ENCODE peak calls at places on chromosomes 2 and 18, in six cellular contexts. A, O, D, E, N and G are unnamed samples.

GRCh38 chr2:103823847-103824246 is 1030.1 kb upstream of the POU3F3 start:
- ATAC-seq in A (no peak), O (no peak), D (no peak), E (no peak), N (no peak), G (no peak)

GRCh38 chr2:124810132-124810531 is 785.0 kb downstream of the CNTNAP5 start:
- ATAC-seq in A (peak), O (peak), D (no peak), E (no peak), N (no peak), G (no peak)

GRCh38 chr2:101160454-101160853 is 9.3 kb upstream of the TBC1D8 start:
- ATAC-seq in A (peak), O (no peak), D (no peak), E (no peak), N (no peak), G (no peak)

GRCh38 chr2:45191972-45192371 is 182.7 kb upstream of the SIX2 start:
- ATAC-seq in A (no peak), O (no peak), D (no peak), E (no peak), N (peak), G (peak)

GRCh38 chr2:61617610-61618009 is 79.5 kb upstream of the XPO1 start:
- ATAC-seq in A (no peak), O (no peak), D (no peak), E (no peak), N (no peak), G (no peak)

GRCh38 chr2:170201734-170202393 is 23.9 kb downstream of the MYO3B start:
- ATAC-seq in A (no peak), O (no peak), D (peak), E (no peak), N (no peak), G (no peak)

GRCh38 chr2:1599301-1600085 is 144.8 kb downstream of the PXDN start:
- ATAC-seq in A (no peak), O (peak), D (no peak), E (no peak), N (no peak), G (no peak)

GRCh38 chr2:194116861-194117260 is 1540.2 kb upstream of the SLC39A10 start:
- ATAC-seq in A (no peak), O (no peak), D (peak), E (no peak), N (no peak), G (no peak)

GRCh38 chr18:61714421-61714820 is 178.4 kb downstream of the RNF152 start:
- ATAC-seq in A (no peak), O (no peak), D (no peak), E (no peak), N (no peak), G (no peak)

GRCh38 chr2:127437781-127438726 is 19.8 kb downstream of the PROC start:
- ATAC-seq in A (peak), O (peak), D (no peak), E (peak), N (peak), G (no peak)

GRCh38 chr2:11899896-11900295 is 153.5 kb downstream of the LPIN1 start:
- ATAC-seq in A (no peak), O (no peak), D (no peak), E (no peak), N (no peak), G (no peak)

GRCh38 chr2:136125226-136125625 is 7.3 kb upstream of the CXCR4 start:
- ATAC-seq in A (no peak), O (no peak), D (peak), E (no peak), N (no peak), G (no peak)

GRCh38 chr2:20052229-20052871 is 922 bp upstream of the LAPTM4A start:
- ATAC-seq in A (peak), O (peak), D (no peak), E (no peak), N (no peak), G (no peak)

GRCh38 chr2:186559370-186559769 is 30.5 kb upstream of the ITGAV start:
- ATAC-seq in A (no peak), O (no peak), D (peak), E (no peak), N (no peak), G (no peak)

GRCh38 chr2:186560254-186560653 is 29.6 kb upstream of the ITGAV start:
- ATAC-seq in A (no peak), O (no peak), D (no peak), E (no peak), N (no peak), G (no peak)

GRCh38 chr2:186559848-186560247 is 30.0 kb upstream of the ITGAV start:
- ATAC-seq in A (no peak), O (no peak), D (peak), E (no peak), N (no peak), G (no peak)

GRCh38 chr2:186562209-186562578 is 27.7 kb upstream of the ITGAV start:
- ATAC-seq in A (no peak), O (no peak), D (no peak), E (no peak), N (no peak), G (no peak)

DNA sequence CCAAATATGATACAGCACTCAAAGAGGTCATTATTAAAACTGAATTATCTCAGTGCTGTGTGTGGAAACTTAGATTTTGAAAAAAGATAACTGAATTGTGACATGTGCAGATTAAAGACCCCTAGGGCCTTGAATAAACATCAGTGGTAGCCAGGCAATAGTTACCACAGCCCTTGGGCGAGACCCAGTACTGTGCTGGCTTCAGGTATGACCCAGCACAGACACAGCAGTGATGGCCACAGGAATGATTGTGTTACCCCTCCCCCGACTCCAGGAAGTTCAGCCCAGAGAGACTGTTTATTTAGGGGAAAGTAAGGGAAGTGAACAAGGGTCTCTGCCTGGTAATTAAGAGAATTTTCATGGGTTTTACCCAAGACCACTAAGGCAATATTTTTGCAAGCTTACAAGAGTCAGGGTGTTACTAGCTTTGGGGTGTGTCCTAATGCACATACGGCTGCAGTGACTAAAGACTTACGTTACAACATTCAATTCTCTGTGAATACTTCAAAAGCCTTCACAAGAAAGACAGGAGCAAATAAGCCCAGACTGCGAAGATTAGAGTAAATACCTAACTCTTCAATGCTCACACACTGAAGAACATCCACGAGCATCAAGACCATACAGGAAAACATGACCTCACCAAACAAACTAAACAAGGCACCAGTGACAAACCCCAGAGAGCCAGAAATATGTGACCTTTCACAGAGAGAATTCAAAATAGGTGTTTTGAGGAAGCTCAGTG is 28.2 kb upstream of the ITGAV start:
- ATAC-seq in A (peak), O (peak), D (no peak), E (peak), N (no peak), G (no peak)
- TF ChIP-seq EP300 in A (no peak), O (no peak), D (no peak), E (no peak), N (no peak), G (no peak)

DNA sequence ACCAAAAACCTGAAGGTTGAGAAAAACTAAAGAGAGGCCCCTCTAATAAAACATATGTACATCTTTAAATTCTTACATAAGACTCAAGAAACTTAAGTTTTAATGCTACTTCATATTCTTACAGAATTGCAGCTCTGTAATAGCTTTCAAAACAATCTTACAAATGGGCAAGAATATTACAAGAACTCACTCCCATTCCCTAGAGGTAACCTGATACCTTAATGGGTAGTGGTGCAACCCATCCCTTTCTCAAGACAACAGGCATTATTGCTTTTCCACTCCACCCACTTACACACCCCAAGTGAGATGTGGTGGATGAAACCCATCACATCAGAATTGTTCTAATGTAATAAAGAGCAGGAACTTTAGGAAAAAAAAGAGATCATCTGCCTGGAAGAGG is 103.7 kb downstream of the RBMS1 start:
- ATAC-seq in A (no peak), O (no peak), D (no peak), E (no peak), N (peak), G (peak)
- TF ChIP-seq EP300 in A (no peak), O (no peak), D (no peak), E (no peak), N (no peak), G (no peak)

DNA sequence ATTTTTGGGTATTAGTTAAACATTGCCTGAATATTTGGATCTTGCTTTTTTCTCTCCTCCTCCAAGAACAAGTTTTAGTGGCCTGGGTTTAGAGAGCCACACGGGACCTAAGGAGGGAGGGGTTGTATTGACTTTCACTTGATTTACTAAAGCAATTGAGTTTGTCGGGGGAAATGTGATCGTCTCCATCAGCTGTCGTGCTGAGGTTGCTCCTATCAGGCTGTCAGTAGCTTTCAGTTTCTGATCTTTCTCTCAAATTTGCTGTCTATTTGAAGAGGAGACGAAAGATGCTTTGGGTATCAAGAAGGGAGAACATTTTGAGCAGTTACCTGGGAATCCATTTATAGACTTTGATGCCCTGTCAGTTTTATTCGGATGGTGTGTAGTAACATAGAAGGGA is 106.0 kb downstream of the SETBP1 start:
- ATAC-seq in A (no peak), O (no peak), D (peak), E (no peak), N (no peak), G (no peak)
- TF ChIP-seq EP300 in A (no peak), O (no peak), D (no peak), E (no peak), N (no peak), G (no peak)

GRCh38 chr2:74267068-74267467 is 68.7 kb downstream of the MTHFD2 start:
- ATAC-seq in A (peak), O (peak), D (peak), E (peak), N (no peak), G (no peak)
- TF ChIP-seq EP300 in A (no peak), O (no peak), D (no peak), E (peak), N (no peak), G (no peak)

GRCh38 chr2:111705711-111706323 is 178.2 kb downstream of the ANAPC1 start:
- ATAC-seq in A (no peak), O (peak), D (peak), E (no peak), N (peak), G (peak)
- TF ChIP-seq EP300 in A (no peak), O (no peak), D (peak), E (no peak), N (no peak), G (no peak)

DNA sequence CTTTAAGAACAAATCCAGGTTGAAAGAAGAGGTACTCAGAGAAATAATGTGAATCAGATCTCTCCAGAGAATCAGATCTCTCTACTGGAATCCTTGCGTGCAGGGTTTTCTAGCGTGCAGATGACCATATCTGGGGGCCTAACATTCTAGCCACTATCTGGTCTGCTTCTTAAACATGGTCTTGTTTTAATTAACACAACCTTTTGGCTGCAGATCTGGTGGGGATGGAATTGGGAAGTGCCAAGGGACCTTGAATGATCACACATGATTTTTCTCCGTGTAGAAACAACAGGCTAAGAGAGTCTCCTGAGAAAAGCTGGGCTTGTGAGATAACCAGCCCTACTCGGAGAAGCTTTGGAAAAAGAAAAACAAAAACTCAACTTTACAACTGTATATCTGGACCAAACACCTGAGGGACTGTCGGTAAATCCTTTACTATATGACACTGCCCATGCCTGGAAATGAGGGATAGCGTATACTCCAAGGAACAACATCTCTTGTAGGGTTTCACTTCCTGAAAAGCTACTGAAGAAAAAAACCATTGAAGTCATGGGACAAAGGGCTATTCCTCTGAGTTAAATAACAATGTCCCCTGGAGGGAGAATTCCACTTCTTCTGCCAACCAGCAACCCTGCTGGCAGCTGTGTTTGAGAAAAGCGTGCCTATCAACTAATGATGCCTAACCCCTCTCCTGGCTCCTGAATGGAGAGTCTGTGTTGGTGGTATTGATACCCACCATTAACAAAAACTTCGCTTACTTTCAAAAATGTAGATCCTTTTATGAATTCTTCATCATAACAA is 171.0 kb upstream of the REV1 start:
- ATAC-seq in A (no peak), O (no peak), D (no peak), E (no peak), N (no peak), G (no peak)
- TF ChIP-seq EP300 in A (no peak), O (no peak), D (no peak), E (no peak), N (no peak), G (no peak)

DNA sequence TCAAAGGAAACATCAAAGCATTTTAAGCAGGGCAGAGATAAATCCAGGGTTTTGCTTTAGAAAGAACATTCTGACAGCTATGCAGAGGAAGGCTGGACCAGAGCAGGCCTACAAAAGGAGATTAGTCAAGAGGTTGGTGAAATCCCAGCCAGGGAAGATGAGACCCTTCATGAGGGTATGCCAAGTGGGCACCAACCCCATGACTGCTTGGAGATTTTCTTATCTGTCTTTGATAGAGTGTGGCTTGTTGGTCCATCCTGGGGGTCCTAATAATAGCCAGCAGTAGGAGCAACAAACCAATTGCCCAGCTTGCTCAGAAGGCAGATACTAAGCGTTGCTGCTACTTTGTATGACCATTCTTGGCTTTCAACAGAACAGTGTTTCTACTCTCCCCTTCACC is 895.4 kb downstream of the EPHA4 start:
- ATAC-seq in A (no peak), O (no peak), D (no peak), E (no peak), N (no peak), G (no peak)
- TF ChIP-seq EP300 in A (no peak), O (no peak), D (no peak), E (no peak), N (no peak), G (no peak)

GRCh38 chr2:9136997-9137819 is 69.4 kb upstream of the ASAP2 start:
- ATAC-seq in A (no peak), O (peak), D (no peak), E (no peak), N (no peak), G (no peak)
- TF ChIP-seq EP300 in A (no peak), O (no peak), D (no peak), E (no peak), N (no peak), G (no peak)

GRCh38 chr2:5285891-5286290 is 406.3 kb upstream of the SOX11 start:
- ATAC-seq in A (no peak), O (no peak), D (no peak), E (no peak), N (no peak), G (no peak)

GRCh38 chr2:5287558-5288334 is 404.4 kb upstream of the SOX11 start:
- ATAC-seq in A (no peak), O (no peak), D (no peak), E (no peak), N (no peak), G (no peak)

GRCh38 chr2:5286370-5286769 is 405.8 kb upstream of the SOX11 start:
- ATAC-seq in A (no peak), O (no peak), D (no peak), E (no peak), N (no peak), G (no peak)

GRCh38 chr2:5290911-5291546 is 401.2 kb upstream of the SOX11 start:
- ATAC-seq in A (no peak), O (no peak), D (no peak), E (no peak), N (no peak), G (no peak)
- TF ChIP-seq EP300 in A (no peak), O (no peak), D (no peak), E (no peak), N (no peak), G (no peak)